ENCODE peak calls at places on chromosomes 4 and X, in seven cellular contexts. N, T, R, E, A, J and S are unnamed samples.

GRCh38 chr4:148022975-148023374 is 291.1 kb downstream of the ARHGAP10 start:
- DNase-seq in N (no peak), T (no peak), R (no peak), E (no peak), A (no peak), J (no peak), S (no peak)

GRCh38 chr4:102935716-102936115 is 66.9 kb downstream of the CISD2 start:
- DNase-seq in N (no peak), T (no peak), R (no peak), E (no peak), A (no peak), J (no peak), S (no peak)

GRCh38 chr4:71304289-71304850 is 34.5 kb upstream of the SLC4A4 start:
- DNase-seq in N (no peak), T (no peak), R (no peak), E (no peak), A (no peak), J (no peak), S (no peak)

GRCh38 chrX:24676403-24677024 is 17.2 kb upstream of the POLA1 start:
- DNase-seq in N (peak), T (no peak), R (no peak), E (no peak), A (no peak), J (no peak), S (no peak)

GRCh38 chr4:18057821-18058533 is 36.4 kb upstream of the LCORL start:
- DNase-seq in N (no peak), T (no peak), R (no peak), E (no peak), A (no peak), J (no peak), S (no peak)

GRCh38 chrX:9861711-9862110 is 75.5 kb downstream of the SHROOM2 start:
- DNase-seq in N (no peak), T (no peak), R (no peak), E (no peak), A (no peak), J (no peak), S (no peak)

GRCh38 chr4:139656614-139657486 is 8.8 kb upstream of the MGST2 start:
- DNase-seq in N (peak), T (no peak), R (peak), E (peak), A (peak), J (no peak), S (no peak)

GRCh38 chrX:154727418-154728323 is 23.2 kb downstream of the GAB3 start:
- DNase-seq in N (no peak), T (no peak), R (peak), E (peak), A (peak), J (peak), S (no peak)

GRCh38 chrX:109742722-109743121 is 9.7 kb upstream of the ACSL4 start:
- DNase-seq in N (no peak), T (no peak), R (no peak), E (no peak), A (no peak), J (no peak), S (no peak)

GRCh38 chrX:19640063-19640462 is 124.8 kb upstream of the MAP3K15 start:
- DNase-seq in N (no peak), T (no peak), R (no peak), E (no peak), A (no peak), J (no peak), S (no peak)

GRCh38 chr4:113183032-113183573 is 133.7 kb downstream of the ANK2 start:
- DNase-seq in N (no peak), T (no peak), R (no peak), E (no peak), A (no peak), J (no peak), S (no peak)

GRCh38 chr4:133186845-133187244 is 37.8 kb downstream of the PCDH10 start:
- DNase-seq in N (no peak), T (no peak), R (no peak), E (no peak), A (no peak), J (no peak), S (no peak)

GRCh38 chr4:155371432-155372043 is 5.2 kb downstream of the MAP9 start:
- DNase-seq in N (no peak), T (no peak), R (no peak), E (no peak), A (no peak), J (no peak), S (no peak)

GRCh38 chrX:39491548-39492297 is 606.0 kb downstream of the BCOR start:
- DNase-seq in N (no peak), T (no peak), R (no peak), E (no peak), A (no peak), J (no peak), S (no peak)

GRCh38 chr4:90842960-90843359 is 715.8 kb downstream of the CCSER1 start:
- DNase-seq in N (no peak), T (no peak), R (no peak), E (no peak), A (no peak), J (no peak), S (no peak)

GRCh38 chrX:45907776-45908175 is 637.4 kb downstream of the ZNF674 start:
- DNase-seq in N (no peak), T (no peak), R (no peak), E (no peak), A (no peak), J (no peak), S (no peak)

GRCh38 chr4:129972257-129972656 is 876.3 kb downstream of the C4orf33 start:
- DNase-seq in N (no peak), T (no peak), R (no peak), E (no peak), A (no peak), J (no peak), S (no peak)

GRCh38 chr4:37381040-37381668 is 136.6 kb downstream of the NWD2 start:
- DNase-seq in N (no peak), T (no peak), R (no peak), E (no peak), A (no peak), J (no peak), S (no peak)

GRCh38 chr4:125317526-125317880 is 2.7 kb downstream of the FAT4 start:
- DNase-seq in N (peak), T (peak), R (no peak), E (peak), A (peak), J (no peak), S (peak)
- H3K4me3 ChIP-seq in N (peak), T (no peak), R (peak), E (peak), A (peak), J (peak), S (peak)

DNA sequence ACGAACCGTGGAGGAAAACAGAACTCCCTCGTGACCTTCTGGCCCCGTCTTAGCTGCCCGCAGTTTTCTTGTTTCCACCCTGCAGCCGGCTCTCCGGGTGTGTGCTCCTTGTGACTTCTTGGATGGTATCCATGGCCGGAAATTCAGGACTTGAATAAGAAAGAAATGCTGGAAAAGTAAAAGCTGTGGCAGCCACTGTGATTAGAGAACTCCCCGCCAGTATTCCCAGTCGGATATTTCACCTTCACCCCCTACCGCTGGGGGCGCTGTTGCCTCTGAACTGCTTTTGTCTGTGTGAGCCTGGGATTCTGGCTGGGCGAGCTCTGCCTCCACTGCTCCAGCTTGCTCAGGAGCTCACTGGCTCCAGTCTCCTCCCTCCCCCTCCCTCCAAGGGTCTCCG is 41.5 kb upstream of the CYP4V2 start:
- DNase-seq in N (no peak), T (no peak), R (no peak), E (peak), A (peak), J (no peak), S (peak)
- TF ChIP-seq CTCF in N (peak), T (no peak), R (peak), E (peak), A (no peak), J (peak), S (no peak)

GRCh38 chr4:67727124-67727850 is 26.3 kb upstream of the UBA6 start:
- DNase-seq in N (no peak), T (no peak), R (no peak), E (no peak), A (no peak), J (no peak), S (no peak)
- H3K4me3 ChIP-seq in N (no peak), T (no peak), R (no peak), E (no peak), A (no peak), J (no peak), S (no peak)

GRCh38 chrX:135644624-135645023 is 68.8 kb upstream of the CT45A1 start:
- DNase-seq in N (no peak), T (no peak), R (no peak), E (no peak), A (no peak), J (no peak), S (no peak)

GRCh38 chrX:135639066-135639815 is 74.2 kb upstream of the CT45A1 start:
- DNase-seq in N (no peak), T (no peak), R (no peak), E (no peak), A (no peak), J (no peak), S (no peak)
- TF ChIP-seq CTCF in N (no peak), T (no peak), R (no peak), E (no peak), A (no peak), J (no peak), S (no peak)

GRCh38 chr4:56049428-56050212 is 100.9 kb downstream of the CEP135 start:
- DNase-seq in N (no peak), T (peak), R (no peak), E (no peak), A (no peak), J (no peak), S (no peak)

GRCh38 chr4:56051049-56051709 is 102.4 kb downstream of the CEP135 start:
- DNase-seq in N (no peak), T (no peak), R (no peak), E (no peak), A (no peak), J (no peak), S (no peak)

GRCh38 chr4:56051710-56052075 is 102.9 kb downstream of the CEP135 start:
- DNase-seq in N (no peak), T (no peak), R (no peak), E (no peak), A (no peak), J (no peak), S (no peak)

GRCh38 chr4:56048621-56049427 is 100.1 kb downstream of the CEP135 start:
- DNase-seq in N (peak), T (peak), R (no peak), E (peak), A (peak), J (no peak), S (no peak)

DNA sequence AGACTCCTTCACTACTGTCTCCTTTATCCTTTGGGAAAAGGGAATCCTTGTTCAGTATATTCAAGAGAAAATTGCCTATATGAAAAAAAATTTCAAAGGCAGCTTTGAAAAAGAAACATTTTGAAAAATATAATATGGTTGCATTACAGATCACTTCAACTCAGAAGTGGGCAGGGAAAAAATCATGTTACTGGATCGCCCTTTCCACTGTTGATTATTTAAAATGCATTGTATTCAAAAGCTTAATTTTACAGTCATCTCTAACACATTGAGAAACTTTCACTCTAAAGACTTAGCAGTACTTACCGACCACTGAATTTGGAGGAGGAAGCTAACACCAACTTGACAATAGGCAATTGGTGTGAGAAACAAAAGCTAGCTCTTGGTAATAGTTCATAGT is 101.8 kb downstream of the CEP135 start:
- DNase-seq in N (no peak), T (no peak), R (no peak), E (no peak), A (no peak), J (no peak), S (no peak)
- H3K4me3 ChIP-seq in N (no peak), T (no peak), R (no peak), E (no peak), A (no peak), J (no peak), S (no peak)

DNA sequence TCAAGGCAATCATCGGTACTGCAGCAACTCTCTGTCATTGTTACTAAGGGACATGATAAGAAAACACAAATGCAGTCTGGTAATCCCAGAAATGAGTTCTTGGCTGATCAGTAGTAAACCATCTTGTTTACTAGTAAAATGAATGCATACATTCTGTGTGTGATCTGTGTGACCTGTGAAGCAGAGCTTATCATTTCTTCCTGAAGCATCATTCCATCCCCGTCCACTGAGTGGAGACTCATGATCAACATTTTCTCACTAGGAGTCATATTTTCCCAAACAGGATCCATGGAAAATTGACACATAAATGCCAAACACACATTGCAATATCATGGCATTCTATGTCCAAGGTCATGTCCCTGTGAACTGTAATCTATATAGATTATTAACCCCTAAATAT is 226.1 kb downstream of the ANKRD50 start:
- DNase-seq in N (no peak), T (no peak), R (no peak), E (no peak), A (no peak), J (no peak), S (no peak)
- TF ChIP-seq CTCF in N (no peak), T (no peak), R (no peak), E (no peak), A (no peak), J (no peak), S (no peak)

DNA sequence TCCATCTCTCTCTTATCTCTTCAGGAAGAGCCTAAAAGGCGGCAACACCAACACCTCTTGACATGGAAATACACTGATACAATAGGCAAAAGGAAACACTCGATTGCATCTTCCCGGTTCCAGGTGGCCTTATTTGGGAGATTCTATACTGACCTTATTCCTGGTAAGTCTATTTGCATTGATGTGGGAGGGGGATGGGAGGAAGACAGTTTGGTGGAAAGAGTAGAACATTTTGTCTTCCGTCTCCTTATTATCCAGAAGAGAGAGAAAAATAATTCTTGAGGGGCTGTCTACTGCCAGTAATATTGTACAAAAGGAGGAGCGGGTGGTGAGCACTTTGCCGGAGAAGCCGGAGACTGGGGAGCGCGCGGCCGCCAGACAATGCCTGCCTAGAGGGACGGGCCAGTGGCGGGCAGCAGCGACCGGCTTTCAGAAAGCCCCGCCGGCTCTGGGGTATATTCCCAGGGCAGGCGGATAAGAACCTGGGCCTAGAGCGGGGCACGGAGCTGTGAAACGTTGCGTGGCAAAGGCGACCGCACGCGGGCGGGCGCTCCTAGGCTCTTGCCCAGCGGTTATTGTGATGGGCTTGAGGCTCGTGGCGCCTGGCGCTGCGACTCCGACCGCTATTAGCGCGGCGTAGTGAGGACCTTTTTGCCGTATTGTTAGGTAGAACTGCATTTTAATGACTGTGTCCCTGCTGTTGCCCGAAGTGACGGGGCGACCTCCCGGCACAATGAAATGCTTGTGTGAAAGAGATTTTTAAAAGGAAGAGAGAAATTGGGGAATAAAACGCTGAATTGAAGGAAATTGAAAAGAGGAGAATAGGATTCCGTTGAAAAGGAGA is 520 bp downstream of the PRDM8 start:
- DNase-seq in N (no peak), T (no peak), R (no peak), E (no peak), A (no peak), J (no peak), S (no peak)
- H3K4me3 ChIP-seq in N (peak), T (no peak), R (no peak), E (peak), A (peak), J (peak), S (peak)